ENCODE peak calls at places on chromosomes 13 and 19, in four cellular contexts. A, H, P and C are unnamed samples.

GRCh38 chr19:1773173-1773572 is 19.9 kb downstream of the ONECUT3 start:
- DNase-seq in P (no peak), A (no peak), H (no peak), C (no peak)

GRCh38 chr19:4345656-4346383 is 2.5 kb downstream of the MPND start:
- DNase-seq in H (no peak), A (peak), P (peak), C (no peak)

GRCh38 chr13:91058066-91058465 is 289.4 kb upstream of the MIR17HG start:
- DNase-seq in P (no peak), A (no peak), H (no peak), C (peak)

GRCh38 chr19:57815247-57816075 is 748 bp upstream of the ZNF552 start:
- DNase-seq in A (no peak), H (no peak), P (no peak), C (no peak)

GRCh38 chr13:59472134-59472533 is 691.6 kb downstream of the DIAPH3 start:
- DNase-seq in P (no peak), H (no peak), A (no peak), C (no peak)

GRCh38 chr19:15248648-15249559 is 16.7 kb upstream of the EPHX3 start:
- DNase-seq in A (peak), P (no peak), H (peak), C (no peak)

GRCh38 chr19:3357731-3358391 is 8.5 kb upstream of the NFIC start:
- DNase-seq in A (no peak), H (no peak), P (peak), C (no peak)

GRCh38 chr19:43152217-43152616 is 34.1 kb downstream of the PSG5 start:
- DNase-seq in H (no peak), P (no peak), A (no peak), C (no peak)

GRCh38 chr19:38013913-38014575 is 107.0 kb downstream of the SIPA1L3 start:
- DNase-seq in P (no peak), A (no peak), H (no peak), C (no peak)

GRCh38 chr13:47798906-47799305 is 202.2 kb downstream of the SUCLA2 start:
- DNase-seq in A (no peak), H (no peak), P (no peak), C (no peak)
- TF ChIP-seq CTCF in A (no peak), H (no peak), P (no peak), C (no peak)

GRCh38 chr19:34979819-34980640 is 16.0 kb upstream of the ZNF792 start:
- DNase-seq in A (no peak), H (no peak), P (no peak), C (no peak)

GRCh38 chr19:34976611-34977010 is 12.6 kb upstream of the ZNF792 start:
- DNase-seq in A (no peak), H (no peak), P (no peak), C (no peak)

GRCh38 chr19:34972163-34972705 is 8.2 kb upstream of the ZNF792 start:
- DNase-seq in H (no peak), A (no peak), P (no peak), C (no peak)

GRCh38 chr19:34974631-34975030 is 10.6 kb upstream of the ZNF792 start:
- DNase-seq in H (no peak), A (no peak), P (no peak), C (no peak)

DNA sequence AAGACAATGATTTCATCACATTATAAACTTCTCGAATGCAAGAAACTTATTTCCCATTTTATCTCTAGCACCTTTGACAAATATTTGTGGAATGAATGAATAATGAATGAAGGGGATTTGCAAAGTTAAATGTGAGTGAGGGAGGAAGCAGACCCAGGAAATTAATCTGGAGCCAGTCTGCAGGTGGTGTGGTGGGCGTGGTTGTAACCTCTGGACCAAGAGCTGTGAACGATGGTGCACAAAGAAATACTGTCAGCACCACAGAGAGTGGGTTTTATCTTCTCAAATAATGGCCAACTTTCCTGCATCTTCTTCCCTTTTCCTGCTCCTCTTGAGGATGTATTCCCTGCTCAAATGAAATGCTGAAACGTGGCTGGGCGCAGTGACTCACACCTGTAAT is 11.0 kb upstream of the ZNF792 start:
- DNase-seq in A (no peak), P (no peak), H (no peak), C (no peak)
- TF ChIP-seq CTCF in A (no peak), P (no peak), H (no peak), C (no peak)

GRCh38 chr19:50458396-50459066 is 17.8 kb upstream of the EMC10 start:
- DNase-seq in H (no peak), P (no peak), A (no peak), C (no peak)

GRCh38 chr19:50459638-50460037 is 16.7 kb upstream of the EMC10 start:
- DNase-seq in A (no peak), H (no peak), P (no peak), C (no peak)

GRCh38 chr19:50461066-50461875 is 15.0 kb upstream of the EMC10 start:
- DNase-seq in H (no peak), A (peak), P (no peak), C (peak)

GRCh38 chr19:50459067-50459456 is 17.2 kb upstream of the EMC10 start:
- DNase-seq in H (no peak), P (no peak), A (no peak), C (no peak)

DNA sequence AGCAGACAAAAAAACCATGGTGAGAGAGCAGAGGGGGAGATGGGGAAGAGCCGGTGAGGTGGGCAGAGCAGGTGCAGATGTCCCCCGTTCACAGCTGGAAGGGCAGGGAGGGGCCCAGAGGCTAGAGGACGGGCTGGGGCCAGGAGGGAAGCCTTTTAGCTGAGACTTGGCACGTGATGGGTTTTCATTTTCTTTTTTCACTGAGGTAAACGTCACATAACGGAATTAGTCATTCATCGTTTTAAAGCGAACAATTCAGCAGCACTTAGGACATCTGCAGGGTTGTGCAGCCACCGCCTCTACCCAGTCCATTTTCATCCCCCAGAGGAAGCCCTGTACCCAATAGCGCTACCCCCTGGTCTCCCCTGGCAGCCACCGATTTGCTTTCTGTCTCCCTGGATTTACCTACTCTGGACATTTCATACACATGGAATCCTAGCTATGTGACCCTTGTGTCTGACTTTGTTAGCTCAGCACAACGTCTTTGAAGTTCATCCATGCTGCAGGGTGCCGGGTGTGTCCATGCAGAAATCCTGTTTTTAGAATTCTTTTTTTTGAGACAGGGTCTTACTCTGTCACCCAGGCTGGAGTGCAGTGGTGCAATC is 16.0 kb upstream of the EMC10 start:
- DNase-seq in H (no peak), A (no peak), P (no peak), C (no peak)
- TF ChIP-seq CTCF in H (no peak), A (no peak), P (no peak), C (no peak)

GRCh38 chr19:55173717-55174409 is 6.2 kb downstream of the SYT5 start:
- DNase-seq in A (peak), P (no peak), H (no peak), C (peak)
- TF ChIP-seq CTCF in A (no peak), P (no peak), H (no peak), C (no peak)

GRCh38 chr13:46648166-46648607 is 95.2 kb downstream of the LRCH1 start:
- DNase-seq in H (no peak), P (peak), A (peak), C (peak)
- TF ChIP-seq CTCF in H (no peak), P (no peak), A (no peak), C (no peak)

GRCh38 chr19:28319208-28319607 is 893.7 kb downstream of the UQCRFS1 start:
- DNase-seq in A (no peak), H (no peak), P (no peak), C (no peak)

GRCh38 chr19:28318469-28319179 is 894.3 kb downstream of the UQCRFS1 start:
- DNase-seq in H (no peak), P (no peak), A (no peak), C (no peak)

GRCh38 chr19:28316464-28316863 is 896.5 kb downstream of the UQCRFS1 start:
- DNase-seq in P (no peak), H (no peak), A (no peak), C (no peak)

GRCh38 chr19:28324275-28325060 is 888.5 kb downstream of the UQCRFS1 start:
- DNase-seq in A (no peak), H (no peak), P (no peak), C (no peak)

GRCh38 chr19:28319918-28320317 is 893.0 kb downstream of the UQCRFS1 start:
- DNase-seq in A (no peak), H (no peak), P (no peak), C (no peak)
- TF ChIP-seq CTCF in A (no peak), H (no peak), P (no peak), C (no peak)

DNA sequence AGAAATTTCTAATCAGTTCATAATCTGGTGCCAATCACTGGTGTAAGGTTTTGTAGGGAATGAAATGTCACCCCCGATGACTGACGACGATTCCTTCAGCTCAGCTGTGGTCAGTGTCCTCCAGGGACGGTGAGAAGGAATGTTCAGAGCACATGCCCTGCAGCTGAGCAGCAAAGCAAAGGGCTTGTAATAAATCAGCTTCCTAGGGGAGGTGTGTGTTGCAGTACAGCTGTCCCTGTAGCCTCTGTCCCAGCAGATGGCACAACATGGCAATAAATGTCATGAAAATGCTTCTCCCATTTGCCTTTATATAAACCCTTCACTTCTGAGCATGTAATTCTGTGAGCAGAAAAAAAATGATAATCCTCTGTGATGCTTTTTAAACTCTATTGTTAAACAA is 102.4 kb downstream of the FAM216B start:
- DNase-seq in H (no peak), P (no peak), A (peak), C (peak)
- TF ChIP-seq CTCF in H (no peak), P (no peak), A (no peak), C (peak)